ENCODE peak calls at places on chromosomes 6 and 20, in four cellular contexts. R is K562, P is WTC11, E is GM12878. D is an unnamed sample.

GRCh38 chr20:10271470-10272219 is 53.0 kb downstream of the SNAP25 start:
- DNase-seq in R (no peak), P (no peak), E (no peak), D (no peak)

GRCh38 chr6:36666726-36667591 is 11.6 kb upstream of the CDKN1A start:
- DNase-seq in R (peak; percentile 50), P (peak; percentile 64), E (peak; percentile 91), D (peak; percentile 93)

GRCh38 chr6:169099411-169100202 is 154.0 kb downstream of the THBS2 start:
- DNase-seq in R (no peak), P (no peak), E (no peak), D (peak; percentile 11)

GRCh38 chr6:150537481-150537880 is 62.2 kb upstream of the PLEKHG1 start:
- DNase-seq in R (no peak), P (no peak), E (no peak), D (no peak)

GRCh38 chr20:41300906-41301305 is 16.6 kb downstream of the ZHX3 start:
- DNase-seq in R (no peak), P (no peak), E (no peak), D (no peak)

GRCh38 chr6:135941275-135941674 is 89.8 kb downstream of the PDE7B start:
- DNase-seq in R (no peak), P (no peak), E (no peak), D (no peak)

GRCh38 chr6:100210138-100210872 is 216.3 kb upstream of the MCHR2 start:
- DNase-seq in R (no peak), P (no peak), E (no peak), D (no peak)

GRCh38 chr6:104589940-104590339 is 269.8 kb downstream of the HACE1 start:
- DNase-seq in R (no peak), P (no peak), E (no peak), D (no peak)

GRCh38 chr6:170232186-170233002 is 58.5 kb downstream of the DLL1 start:
- DNase-seq in R (no peak), P (no peak), E (no peak), D (no peak)

GRCh38 chr20:10249048-10249770 is 30.6 kb downstream of the SNAP25 start:
- DNase-seq in R (no peak), P (no peak), E (no peak), D (no peak)

GRCh38 chr20:58897493-58897892 is 45.0 kb downstream of the GNAS start:
- DNase-seq in R (no peak), P (no peak), E (no peak), D (no peak)

GRCh38 chr6:24690561-24690960 is 23.7 kb downstream of the ACOT13 start:
- DNase-seq in R (no peak), P (no peak), E (no peak), D (no peak)

GRCh38 chr6:82878812-82879211 is 186.8 kb downstream of the UBE3D start:
- DNase-seq in R (no peak), P (no peak), E (no peak), D (no peak)

GRCh38 chr6:100485268-100485667 is 20.5 kb upstream of the SIM1 start:
- DNase-seq in R (no peak), P (no peak), E (no peak), D (no peak)

GRCh38 chr20:49375170-49375569 is 97.3 kb upstream of the ZNFX1 start:
- DNase-seq in R (no peak), P (no peak), E (no peak), D (no peak)

GRCh38 chr20:9928281-9928737 is 89.4 kb upstream of the PAK5 start:
- DNase-seq in R (no peak), P (no peak), E (no peak), D (no peak)

GRCh38 chr6:88161921-88162320 is 4.2 kb downstream of the CNR1 start:
- DNase-seq in R (no peak), P (no peak), E (no peak), D (no peak)

GRCh38 chr6:108800510-108800909 is 47.7 kb upstream of the ARMC2 start:
- DNase-seq in R (no peak), P (no peak), E (no peak), D (no peak)

GRCh38 chr6:33430334-33430733 is 10.5 kb downstream of the SYNGAP1 start:
- DNase-seq in R (no peak), P (no peak), E (no peak), D (no peak)

GRCh38 chr20:420721-421574 is 12.8 kb downstream of the RBCK1 start:
- DNase-seq in R (peak; percentile 73), P (peak; percentile 74), E (no peak), D (no peak)

GRCh38 chr6:47092249-47092648 is 50.1 kb upstream of the ADGRF1 start:
- DNase-seq in R (no peak), P (no peak), E (no peak), D (no peak)

GRCh38 chr20:36804425-36804824 is 30.9 kb upstream of the DSN1 start:
- DNase-seq in R (no peak), P (no peak), E (no peak), D (no peak)

GRCh38 chr20:12966468-12967085 is 42.2 kb upstream of the SPTLC3 start:
- DNase-seq in R (no peak), P (no peak), E (no peak), D (peak; percentile 65)

GRCh38 chr6:154169193-154169847 is 130.3 kb downstream of the OPRM1 start:
- DNase-seq in R (no peak), P (no peak), E (no peak), D (no peak)

GRCh38 chr6:21999012-21999528 is 297.8 kb downstream of the PRL start:
- DNase-seq in R (no peak), P (no peak), E (no peak), D (no peak)

GRCh38 chr20:17225891-17226409 is 890 bp upstream of the PCSK2 start:
- DNase-seq in R (no peak), P (peak; percentile 50), E (no peak), D (no peak)

GRCh38 chr20:35954907-35955251 is 577 bp upstream of the SCAND1 start:
- DNase-seq in R (no peak), P (no peak), E (no peak), D (peak; percentile 58)

GRCh38 chr6:16163535-16164300 is 34.8 kb downstream of the MYLIP start:
- DNase-seq in R (no peak), P (no peak), E (no peak), D (no peak)

GRCh38 chr6:33425668-33426577 is 6.1 kb downstream of the SYNGAP1 start:
- DNase-seq in R (peak; percentile 98), P (peak; percentile 93), E (no peak), D (peak; percentile 73)

GRCh38 chr20:5078399-5078958 is 41.3 kb downstream of the PCNA start:
- DNase-seq in R (peak; percentile 42), P (no peak), E (peak; percentile 98), D (peak; percentile 60)

GRCh38 chr6:110731196-110731595 is 84.1 kb downstream of the CDK19 start:
- DNase-seq in R (no peak), P (no peak), E (no peak), D (no peak)

GRCh38 chr20:18750735-18751134 is 62.8 kb upstream of the SCP2D1 start:
- DNase-seq in R (no peak), P (no peak), E (peak; percentile 13), D (peak; percentile 42)

GRCh38 chr6:44180886-44181285 is 22.3 kb downstream of the CAPN11 start:
- DNase-seq in R (no peak), P (no peak), E (no peak), D (no peak)

GRCh38 chr20:23419657-23419994 is 1.7 kb downstream of the NAPB start:
- DNase-seq in R (no peak), P (no peak), E (no peak), D (no peak)

GRCh38 chr20:15561707-15562106 is 1011.5 kb downstream of the KIF16B start:
- DNase-seq in R (no peak), P (no peak), E (no peak), D (no peak)

GRCh38 chr6:13427838-13428527 is 59.4 kb downstream of the GFOD1 start:
- DNase-seq in R (peak; percentile 46), P (peak; percentile 33), E (peak; percentile 98), D (no peak)

GRCh38 chr20:56588996-56589395 is 40.1 kb upstream of the TFAP2C start:
- DNase-seq in R (no peak), P (no peak), E (no peak), D (no peak)
- TF ChIP-seq CBFB in R (no peak), P (no peak), E (no peak), D (no peak)

DNA sequence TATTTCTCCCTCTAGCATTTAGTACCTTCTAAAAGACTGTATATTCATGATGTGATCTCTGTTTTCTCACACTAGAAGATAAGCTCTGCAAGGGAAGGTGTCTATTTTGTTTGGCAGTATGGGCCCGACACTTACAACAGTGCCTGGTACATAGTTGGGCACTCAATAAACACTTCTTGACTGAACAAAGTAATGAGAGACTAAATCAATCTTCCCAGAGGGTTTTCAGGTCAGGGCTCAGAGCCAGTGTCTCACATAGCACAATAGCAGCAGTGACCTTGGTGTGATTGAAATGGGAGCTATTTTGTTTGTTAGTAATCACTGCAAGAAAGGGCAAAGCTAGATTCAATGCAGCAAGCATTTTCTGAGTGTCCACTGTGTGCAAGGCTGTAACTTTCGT is 26.4 kb upstream of the GCM1 start:
- DNase-seq in R (no peak), P (no peak), E (no peak), D (no peak)
- TF ChIP-seq CBFB in R (no peak), P (no peak), E (no peak), D (no peak)

GRCh38 chr20:6705106-6705766 is 62.2 kb upstream of the BMP2 start:
- DNase-seq in R (no peak), P (no peak), E (no peak), D (no peak)
- TF ChIP-seq CBFB in R (no peak), P (no peak), E (no peak), D (no peak)

GRCh38 chr6:132687306-132687705 is 26.5 kb downstream of the VNN1 start:
- DNase-seq in R (no peak), P (no peak), E (no peak), D (no peak)
- TF ChIP-seq CBFB in R (no peak), P (no peak), E (no peak), D (no peak)